ENCODE peak calls at places on chromosomes 7 and 10, in eight cellular contexts. Z is NCI-H1105 treated with DMSO at 0.1 percent for 48 hours, H is GM04503, C is NCI-H774, V is NCI-H2081, R is RCC 7860, L is SJSA1, T is endothelial cell. W is an unnamed sample.

GRCh38 chr10:124384591-124385190 is 34.0 kb downstream of the OAT start:
- DNase-seq in Z (no peak), H (no peak), C (no peak), V (no peak), R (no peak), L (no peak), T (no peak), W (no peak)

GRCh38 chr10:112775347-112775746 is 174.7 kb upstream of the TCF7L2 start:
- DNase-seq in Z (no peak), H (no peak), C (no peak), V (no peak), R (no peak), L (no peak), T (no peak), W (no peak)

GRCh38 chr10:17265468-17265867 is 37.4 kb downstream of the VIM start:
- DNase-seq in Z (no peak), H (no peak), C (no peak), V (no peak), R (no peak), L (no peak), T (no peak), W (no peak)

GRCh38 chr7:92228100-92228499 is 17.6 kb downstream of the KRIT1 start:
- DNase-seq in Z (no peak), H (no peak), C (no peak), V (no peak), R (no peak), L (no peak), T (no peak), W (no peak)

GRCh38 chr10:1642600-1643160 is 94.6 kb downstream of the ADARB2 start:
- DNase-seq in Z (no peak), H (no peak), C (no peak), V (no peak), R (no peak), L (no peak), T (no peak), W (no peak)

GRCh38 chr10:126504051-126504760 is 115.9 kb upstream of the ADAM12 start:
- DNase-seq in Z (peak), H (no peak), C (peak), V (peak), R (peak), L (peak), T (peak), W (peak)

GRCh38 chr7:93228302-93228701 is 2.0 kb upstream of the HEPACAM2 start:
- DNase-seq in Z (peak), H (no peak), C (peak), V (peak), R (peak), L (no peak), T (peak), W (peak)

GRCh38 chr10:69425513-69426298 is 9.0 kb upstream of the TACR2 start:
- DNase-seq in Z (no peak), H (no peak), C (peak), V (no peak), R (no peak), L (no peak), T (no peak), W (no peak)

GRCh38 chr7:51430480-51431086 is 114.0 kb upstream of the COBL start:
- DNase-seq in Z (peak), H (peak), C (peak), V (peak), R (peak), L (no peak), T (peak), W (peak)

GRCh38 chr7:70457477-70458194 is 674.3 kb upstream of the GALNT17 start:
- DNase-seq in Z (no peak), H (no peak), C (no peak), V (no peak), R (no peak), L (no peak), T (no peak), W (no peak)

GRCh38 chr10:72276421-72277339 is 3.0 kb downstream of the DDIT4 start:
- DNase-seq in Z (no peak), H (no peak), C (no peak), V (peak), R (no peak), L (no peak), T (no peak), W (no peak)

GRCh38 chr10:33509231-33509871 is 174.9 kb upstream of the NRP1 start:
- DNase-seq in Z (no peak), H (peak), C (peak), V (peak), R (peak), L (peak), T (peak), W (no peak)

GRCh38 chr7:106812027-106812643 is 52.9 kb upstream of the PIK3CG start:
- DNase-seq in Z (no peak), H (no peak), C (no peak), V (no peak), R (no peak), L (no peak), T (no peak), W (no peak)

GRCh38 chr10:60677541-60678129 is 100.6 kb upstream of the CDK1 start:
- DNase-seq in Z (no peak), H (no peak), C (no peak), V (no peak), R (no peak), L (no peak), T (no peak), W (no peak)

GRCh38 chr10:68330852-68331454 is 911 bp upstream of the HNRNPH3 start:
- DNase-seq in Z (no peak), H (no peak), C (peak), V (peak), R (no peak), L (no peak), T (peak), W (no peak)

GRCh38 chr7:134885967-134886352 is 100.3 kb upstream of the AGBL3 start:
- DNase-seq in Z (no peak), H (peak), C (no peak), V (peak), R (peak), L (no peak), T (no peak), W (no peak)

GRCh38 chr7:150974468-150975391 is 3.4 kb downstream of the KCNH2 start:
- DNase-seq in Z (peak), H (no peak), C (peak), V (peak), R (no peak), L (no peak), T (peak), W (no peak)

GRCh38 chr7:50331564-50332208 is 27.2 kb downstream of the IKZF1 start:
- DNase-seq in Z (no peak), H (no peak), C (no peak), V (no peak), R (no peak), L (no peak), T (no peak), W (no peak)

GRCh38 chr7:149071641-149072437 is 18.7 kb downstream of the ZNF786 start:
- DNase-seq in Z (no peak), H (no peak), C (no peak), V (no peak), R (no peak), L (no peak), T (peak), W (no peak)

GRCh38 chr7:134368851-134369533 is 52.3 kb upstream of the SLC35B4 start:
- DNase-seq in Z (peak), H (peak), C (peak), V (no peak), R (peak), L (no peak), T (no peak), W (peak)

GRCh38 chr10:131875501-131875900 is 25.3 kb upstream of the PPP2R2D start:
- DNase-seq in Z (no peak), H (no peak), C (no peak), V (no peak), R (no peak), L (no peak), T (no peak), W (no peak)

GRCh38 chr7:102146122-102146521 is 140.5 kb upstream of the SH2B2 start:
- DNase-seq in Z (no peak), H (no peak), C (no peak), V (no peak), R (no peak), L (no peak), T (no peak), W (no peak)

GRCh38 chr7:151425670-151426075 is 14.3 kb downstream of the CRYGN start:
- DNase-seq in Z (no peak), H (no peak), C (no peak), V (no peak), R (no peak), L (no peak), T (no peak), W (peak)

GRCh38 chr7:4792537-4793126 is 17.2 kb downstream of the AP5Z1 start:
- DNase-seq in Z (no peak), H (no peak), C (no peak), V (no peak), R (no peak), L (no peak), T (peak), W (no peak)

GRCh38 chr7:99143522-99143852 is 421 bp downstream of the SMURF1 start:
- DNase-seq in Z (peak), H (no peak), C (no peak), V (no peak), R (no peak), L (no peak), T (no peak), W (no peak)

GRCh38 chr7:98265841-98266271 is 13.8 kb upstream of the TECPR1 start:
- DNase-seq in Z (no peak), H (peak), C (no peak), V (no peak), R (peak), L (no peak), T (no peak), W (no peak)

GRCh38 chr10:17229967-17230682 is 2.1 kb downstream of the VIM start:
- DNase-seq in Z (peak), H (no peak), C (peak), V (peak), R (peak), L (peak), T (peak), W (no peak)

GRCh38 chr10:86944031-86944419 is 13.4 kb downstream of the MMRN2 start:
- DNase-seq in Z (no peak), H (no peak), C (no peak), V (no peak), R (no peak), L (no peak), T (no peak), W (no peak)

GRCh38 chr10:133117688-133118071 is 30.0 kb downstream of the ADGRA1 start:
- DNase-seq in Z (no peak), H (no peak), C (no peak), V (no peak), R (no peak), L (no peak), T (no peak), W (no peak)